ENCODE peak calls at places on chromosomes 13 and 19, in seven cellular contexts. One of them, this sample, is unnamed.

GRCh38 chr19:1854542-1855039 is 6.3 kb upstream of the REXO1 start:
- DNase-seq in left lobe of liver: no peak
- DNase-seq in mammary epithelial cell: no peak
- DNase-seq in activated CD4-positive, alpha-beta T cell treated with anti-CD3 and anti-CD28 coated beads, Interleukin-2, amount 50 U/mL, for 24 hours: no peak
- DNase-seq in EH: no peak
- DNase-seq in activated naive CD4-positive, alpha-beta T cell treated with anti-CD3 and anti-CD28 coated beads, Interleukin-2, amount 50 U/mL, for 16 hours: no peak
- DNase-seq in NCI-H1092 treated with DMSO at 0.1 percent for 48 hours: no peak
- DNase-seq in this sample: no peak

GRCh38 chr19:9323557-9323918 is 441 bp upstream of the ZNF559 start:
- DNase-seq in left lobe of liver: peak
- DNase-seq in mammary epithelial cell: peak
- DNase-seq in activated CD4-positive, alpha-beta T cell treated with anti-CD3 and anti-CD28 coated beads, Interleukin-2, amount 50 U/mL, for 24 hours: no peak
- DNase-seq in EH: peak
- DNase-seq in activated naive CD4-positive, alpha-beta T cell treated with anti-CD3 and anti-CD28 coated beads, Interleukin-2, amount 50 U/mL, for 16 hours: peak
- DNase-seq in NCI-H1092 treated with DMSO at 0.1 percent for 48 hours: peak
- DNase-seq in this sample: peak

GRCh38 chr19:43789029-43789428 is 8.3 kb upstream of the KCNN4 start:
- DNase-seq in left lobe of liver: no peak
- DNase-seq in mammary epithelial cell: no peak
- DNase-seq in activated CD4-positive, alpha-beta T cell treated with anti-CD3 and anti-CD28 coated beads, Interleukin-2, amount 50 U/mL, for 24 hours: no peak
- DNase-seq in EH: peak
- DNase-seq in activated naive CD4-positive, alpha-beta T cell treated with anti-CD3 and anti-CD28 coated beads, Interleukin-2, amount 50 U/mL, for 16 hours: no peak
- DNase-seq in NCI-H1092 treated with DMSO at 0.1 percent for 48 hours: no peak
- DNase-seq in this sample: peak

GRCh38 chr13:84812789-84813188 is 930.5 kb upstream of the SLITRK1 start:
- DNase-seq in left lobe of liver: no peak
- DNase-seq in mammary epithelial cell: no peak
- DNase-seq in activated CD4-positive, alpha-beta T cell treated with anti-CD3 and anti-CD28 coated beads, Interleukin-2, amount 50 U/mL, for 24 hours: no peak
- DNase-seq in EH: no peak
- DNase-seq in activated naive CD4-positive, alpha-beta T cell treated with anti-CD3 and anti-CD28 coated beads, Interleukin-2, amount 50 U/mL, for 16 hours: no peak
- DNase-seq in NCI-H1092 treated with DMSO at 0.1 percent for 48 hours: no peak
- DNase-seq in this sample: no peak

GRCh38 chr19:14107581-14108461 is 9.7 kb downstream of the PRKACA start:
- DNase-seq in left lobe of liver: no peak
- DNase-seq in mammary epithelial cell: no peak
- DNase-seq in activated CD4-positive, alpha-beta T cell treated with anti-CD3 and anti-CD28 coated beads, Interleukin-2, amount 50 U/mL, for 24 hours: no peak
- DNase-seq in EH: no peak
- DNase-seq in activated naive CD4-positive, alpha-beta T cell treated with anti-CD3 and anti-CD28 coated beads, Interleukin-2, amount 50 U/mL, for 16 hours: no peak
- DNase-seq in NCI-H1092 treated with DMSO at 0.1 percent for 48 hours: no peak
- DNase-seq in this sample: no peak

GRCh38 chr13:29961036-29961685 is 110.7 kb upstream of the UBL3 start:
- DNase-seq in left lobe of liver: no peak
- DNase-seq in mammary epithelial cell: no peak
- DNase-seq in activated CD4-positive, alpha-beta T cell treated with anti-CD3 and anti-CD28 coated beads, Interleukin-2, amount 50 U/mL, for 24 hours: no peak
- DNase-seq in EH: no peak
- DNase-seq in activated naive CD4-positive, alpha-beta T cell treated with anti-CD3 and anti-CD28 coated beads, Interleukin-2, amount 50 U/mL, for 16 hours: no peak
- DNase-seq in NCI-H1092 treated with DMSO at 0.1 percent for 48 hours: no peak
- DNase-seq in this sample: no peak

GRCh38 chr19:34555447-34555846 is 73.9 kb downstream of the WTIP start:
- DNase-seq in left lobe of liver: no peak
- DNase-seq in mammary epithelial cell: peak
- DNase-seq in activated CD4-positive, alpha-beta T cell treated with anti-CD3 and anti-CD28 coated beads, Interleukin-2, amount 50 U/mL, for 24 hours: no peak
- DNase-seq in EH: peak
- DNase-seq in activated naive CD4-positive, alpha-beta T cell treated with anti-CD3 and anti-CD28 coated beads, Interleukin-2, amount 50 U/mL, for 16 hours: no peak
- DNase-seq in NCI-H1092 treated with DMSO at 0.1 percent for 48 hours: peak
- DNase-seq in this sample: peak

GRCh38 chr19:54325194-54325621 is 12.2 kb upstream of the LILRA5 start:
- DNase-seq in left lobe of liver: no peak
- DNase-seq in mammary epithelial cell: peak
- DNase-seq in activated CD4-positive, alpha-beta T cell treated with anti-CD3 and anti-CD28 coated beads, Interleukin-2, amount 50 U/mL, for 24 hours: no peak
- DNase-seq in EH: peak
- DNase-seq in activated naive CD4-positive, alpha-beta T cell treated with anti-CD3 and anti-CD28 coated beads, Interleukin-2, amount 50 U/mL, for 16 hours: peak
- DNase-seq in NCI-H1092 treated with DMSO at 0.1 percent for 48 hours: peak
- DNase-seq in this sample: peak

GRCh38 chr13:112253631-112254030 is 122.5 kb upstream of the SPACA7 start:
- DNase-seq in left lobe of liver: peak
- DNase-seq in mammary epithelial cell: no peak
- DNase-seq in activated CD4-positive, alpha-beta T cell treated with anti-CD3 and anti-CD28 coated beads, Interleukin-2, amount 50 U/mL, for 24 hours: no peak
- DNase-seq in EH: no peak
- DNase-seq in activated naive CD4-positive, alpha-beta T cell treated with anti-CD3 and anti-CD28 coated beads, Interleukin-2, amount 50 U/mL, for 16 hours: no peak
- DNase-seq in NCI-H1092 treated with DMSO at 0.1 percent for 48 hours: no peak
- DNase-seq in this sample: no peak

GRCh38 chr13:110477711-110478245 is 83.7 kb downstream of the RAB20 start:
- DNase-seq in left lobe of liver: no peak
- DNase-seq in mammary epithelial cell: no peak
- DNase-seq in activated CD4-positive, alpha-beta T cell treated with anti-CD3 and anti-CD28 coated beads, Interleukin-2, amount 50 U/mL, for 24 hours: no peak
- DNase-seq in EH: no peak
- DNase-seq in activated naive CD4-positive, alpha-beta T cell treated with anti-CD3 and anti-CD28 coated beads, Interleukin-2, amount 50 U/mL, for 16 hours: no peak
- DNase-seq in NCI-H1092 treated with DMSO at 0.1 percent for 48 hours: no peak
- DNase-seq in this sample: no peak

GRCh38 chr13:23146811-23147245 is 34.0 kb upstream of the SGCG start:
- DNase-seq in left lobe of liver: no peak
- DNase-seq in mammary epithelial cell: no peak
- DNase-seq in activated CD4-positive, alpha-beta T cell treated with anti-CD3 and anti-CD28 coated beads, Interleukin-2, amount 50 U/mL, for 24 hours: no peak
- DNase-seq in EH: no peak
- DNase-seq in activated naive CD4-positive, alpha-beta T cell treated with anti-CD3 and anti-CD28 coated beads, Interleukin-2, amount 50 U/mL, for 16 hours: no peak
- DNase-seq in NCI-H1092 treated with DMSO at 0.1 percent for 48 hours: no peak
- DNase-seq in this sample: no peak

GRCh38 chr19:46232029-46232428 is 2.5 kb downstream of the IGFL1 start:
- DNase-seq in left lobe of liver: no peak
- DNase-seq in mammary epithelial cell: no peak
- DNase-seq in activated CD4-positive, alpha-beta T cell treated with anti-CD3 and anti-CD28 coated beads, Interleukin-2, amount 50 U/mL, for 24 hours: no peak
- DNase-seq in EH: no peak
- DNase-seq in activated naive CD4-positive, alpha-beta T cell treated with anti-CD3 and anti-CD28 coated beads, Interleukin-2, amount 50 U/mL, for 16 hours: no peak
- DNase-seq in NCI-H1092 treated with DMSO at 0.1 percent for 48 hours: no peak
- DNase-seq in this sample: no peak

GRCh38 chr13:25401958-25402357 is 30.2 kb downstream of the ATP8A2 start:
- DNase-seq in left lobe of liver: no peak
- DNase-seq in mammary epithelial cell: no peak
- DNase-seq in activated CD4-positive, alpha-beta T cell treated with anti-CD3 and anti-CD28 coated beads, Interleukin-2, amount 50 U/mL, for 24 hours: no peak
- DNase-seq in EH: no peak
- DNase-seq in activated naive CD4-positive, alpha-beta T cell treated with anti-CD3 and anti-CD28 coated beads, Interleukin-2, amount 50 U/mL, for 16 hours: no peak
- DNase-seq in NCI-H1092 treated with DMSO at 0.1 percent for 48 hours: no peak
- DNase-seq in this sample: no peak

GRCh38 chr19:21604351-21604926 is 99.0 kb downstream of the ZNF429 start:
- DNase-seq in left lobe of liver: no peak
- DNase-seq in mammary epithelial cell: peak
- DNase-seq in activated CD4-positive, alpha-beta T cell treated with anti-CD3 and anti-CD28 coated beads, Interleukin-2, amount 50 U/mL, for 24 hours: no peak
- DNase-seq in EH: peak
- DNase-seq in activated naive CD4-positive, alpha-beta T cell treated with anti-CD3 and anti-CD28 coated beads, Interleukin-2, amount 50 U/mL, for 16 hours: no peak
- DNase-seq in NCI-H1092 treated with DMSO at 0.1 percent for 48 hours: no peak
- DNase-seq in this sample: peak

GRCh38 chr19:52527954-52528326 is 472 bp downstream of the ZNF808 start:
- DNase-seq in left lobe of liver: peak
- DNase-seq in mammary epithelial cell: no peak
- DNase-seq in activated CD4-positive, alpha-beta T cell treated with anti-CD3 and anti-CD28 coated beads, Interleukin-2, amount 50 U/mL, for 24 hours: no peak
- DNase-seq in EH: peak
- DNase-seq in activated naive CD4-positive, alpha-beta T cell treated with anti-CD3 and anti-CD28 coated beads, Interleukin-2, amount 50 U/mL, for 16 hours: no peak
- DNase-seq in NCI-H1092 treated with DMSO at 0.1 percent for 48 hours: no peak
- DNase-seq in this sample: no peak

GRCh38 chr19:28883241-28883693 is 329.7 kb downstream of the UQCRFS1 start:
- DNase-seq in left lobe of liver: no peak
- DNase-seq in mammary epithelial cell: no peak
- DNase-seq in activated CD4-positive, alpha-beta T cell treated with anti-CD3 and anti-CD28 coated beads, Interleukin-2, amount 50 U/mL, for 24 hours: no peak
- DNase-seq in EH: peak
- DNase-seq in activated naive CD4-positive, alpha-beta T cell treated with anti-CD3 and anti-CD28 coated beads, Interleukin-2, amount 50 U/mL, for 16 hours: no peak
- DNase-seq in NCI-H1092 treated with DMSO at 0.1 percent for 48 hours: no peak
- DNase-seq in this sample: peak

GRCh38 chr19:34556500-34556899 is 74.9 kb downstream of the WTIP start:
- DNase-seq in left lobe of liver: no peak
- DNase-seq in mammary epithelial cell: peak
- DNase-seq in activated CD4-positive, alpha-beta T cell treated with anti-CD3 and anti-CD28 coated beads, Interleukin-2, amount 50 U/mL, for 24 hours: no peak
- DNase-seq in EH: peak
- DNase-seq in activated naive CD4-positive, alpha-beta T cell treated with anti-CD3 and anti-CD28 coated beads, Interleukin-2, amount 50 U/mL, for 16 hours: no peak
- DNase-seq in NCI-H1092 treated with DMSO at 0.1 percent for 48 hours: peak
- DNase-seq in this sample: peak

GRCh38 chr13:44810067-44810840 is 179.0 kb downstream of the NUFIP1 start:
- DNase-seq in left lobe of liver: no peak
- DNase-seq in mammary epithelial cell: no peak
- DNase-seq in activated CD4-positive, alpha-beta T cell treated with anti-CD3 and anti-CD28 coated beads, Interleukin-2, amount 50 U/mL, for 24 hours: no peak
- DNase-seq in EH: peak
- DNase-seq in activated naive CD4-positive, alpha-beta T cell treated with anti-CD3 and anti-CD28 coated beads, Interleukin-2, amount 50 U/mL, for 16 hours: no peak
- DNase-seq in NCI-H1092 treated with DMSO at 0.1 percent for 48 hours: peak
- DNase-seq in this sample: peak

GRCh38 chr19:4232614-4233281 is 3.4 kb downstream of the EBI3 start:
- DNase-seq in left lobe of liver: no peak
- DNase-seq in mammary epithelial cell: no peak
- DNase-seq in activated CD4-positive, alpha-beta T cell treated with anti-CD3 and anti-CD28 coated beads, Interleukin-2, amount 50 U/mL, for 24 hours: no peak
- DNase-seq in EH: no peak
- DNase-seq in activated naive CD4-positive, alpha-beta T cell treated with anti-CD3 and anti-CD28 coated beads, Interleukin-2, amount 50 U/mL, for 16 hours: no peak
- DNase-seq in NCI-H1092 treated with DMSO at 0.1 percent for 48 hours: no peak
- DNase-seq in this sample: no peak

GRCh38 chr13:83895994-83896580 is 13.8 kb upstream of the SLITRK1 start:
- DNase-seq in left lobe of liver: no peak
- DNase-seq in mammary epithelial cell: peak
- DNase-seq in activated CD4-positive, alpha-beta T cell treated with anti-CD3 and anti-CD28 coated beads, Interleukin-2, amount 50 U/mL, for 24 hours: no peak
- DNase-seq in EH: peak
- DNase-seq in activated naive CD4-positive, alpha-beta T cell treated with anti-CD3 and anti-CD28 coated beads, Interleukin-2, amount 50 U/mL, for 16 hours: no peak
- DNase-seq in NCI-H1092 treated with DMSO at 0.1 percent for 48 hours: no peak
- DNase-seq in this sample: peak

GRCh38 chr13:92976657-92977056 is 249.9 kb upstream of the GPC6 start:
- DNase-seq in left lobe of liver: no peak
- DNase-seq in mammary epithelial cell: no peak
- DNase-seq in activated CD4-positive, alpha-beta T cell treated with anti-CD3 and anti-CD28 coated beads, Interleukin-2, amount 50 U/mL, for 24 hours: no peak
- DNase-seq in EH: no peak
- DNase-seq in activated naive CD4-positive, alpha-beta T cell treated with anti-CD3 and anti-CD28 coated beads, Interleukin-2, amount 50 U/mL, for 16 hours: no peak
- DNase-seq in NCI-H1092 treated with DMSO at 0.1 percent for 48 hours: no peak
- DNase-seq in this sample: no peak

GRCh38 chr13:97005631-97006262 is 11.5 kb upstream of the OXGR1 start:
- DNase-seq in left lobe of liver: no peak
- DNase-seq in mammary epithelial cell: peak
- DNase-seq in activated CD4-positive, alpha-beta T cell treated with anti-CD3 and anti-CD28 coated beads, Interleukin-2, amount 50 U/mL, for 24 hours: no peak
- DNase-seq in EH: peak
- DNase-seq in activated naive CD4-positive, alpha-beta T cell treated with anti-CD3 and anti-CD28 coated beads, Interleukin-2, amount 50 U/mL, for 16 hours: no peak
- DNase-seq in NCI-H1092 treated with DMSO at 0.1 percent for 48 hours: no peak
- DNase-seq in this sample: peak

GRCh38 chr19:5360003-5360820 is 19.6 kb upstream of the PTPRS start:
- DNase-seq in left lobe of liver: no peak
- DNase-seq in mammary epithelial cell: peak
- DNase-seq in activated CD4-positive, alpha-beta T cell treated with anti-CD3 and anti-CD28 coated beads, Interleukin-2, amount 50 U/mL, for 24 hours: no peak
- DNase-seq in EH: peak
- DNase-seq in activated naive CD4-positive, alpha-beta T cell treated with anti-CD3 and anti-CD28 coated beads, Interleukin-2, amount 50 U/mL, for 16 hours: no peak
- DNase-seq in NCI-H1092 treated with DMSO at 0.1 percent for 48 hours: peak
- DNase-seq in this sample: no peak

GRCh38 chr19:42563352-42564210 is 31.1 kb downstream of the CEACAM8 start:
- DNase-seq in left lobe of liver: no peak
- DNase-seq in mammary epithelial cell: peak
- DNase-seq in activated CD4-positive, alpha-beta T cell treated with anti-CD3 and anti-CD28 coated beads, Interleukin-2, amount 50 U/mL, for 24 hours: no peak
- DNase-seq in EH: peak
- DNase-seq in activated naive CD4-positive, alpha-beta T cell treated with anti-CD3 and anti-CD28 coated beads, Interleukin-2, amount 50 U/mL, for 16 hours: no peak
- DNase-seq in NCI-H1092 treated with DMSO at 0.1 percent for 48 hours: peak
- DNase-seq in this sample: peak

GRCh38 chr19:39474139-39474620 is 6.5 kb upstream of the TIMM50 start:
- DNase-seq in left lobe of liver: no peak
- DNase-seq in mammary epithelial cell: no peak
- DNase-seq in activated CD4-positive, alpha-beta T cell treated with anti-CD3 and anti-CD28 coated beads, Interleukin-2, amount 50 U/mL, for 24 hours: peak
- DNase-seq in EH: peak
- DNase-seq in activated naive CD4-positive, alpha-beta T cell treated with anti-CD3 and anti-CD28 coated beads, Interleukin-2, amount 50 U/mL, for 16 hours: peak
- DNase-seq in NCI-H1092 treated with DMSO at 0.1 percent for 48 hours: peak
- DNase-seq in this sample: peak

GRCh38 chr13:21458816-21459701 is at the start of gene ZDHHC20:
- DNase-seq in left lobe of liver: peak
- DNase-seq in mammary epithelial cell: peak
- DNase-seq in activated CD4-positive, alpha-beta T cell treated with anti-CD3 and anti-CD28 coated beads, Interleukin-2, amount 50 U/mL, for 24 hours: peak
- DNase-seq in EH: peak
- DNase-seq in activated naive CD4-positive, alpha-beta T cell treated with anti-CD3 and anti-CD28 coated beads, Interleukin-2, amount 50 U/mL, for 16 hours: peak
- DNase-seq in NCI-H1092 treated with DMSO at 0.1 percent for 48 hours: peak
- DNase-seq in this sample: peak

GRCh38 chr19:1400281-1401137 is 833 bp downstream of the GAMT start:
- DNase-seq in left lobe of liver: peak
- DNase-seq in mammary epithelial cell: no peak
- DNase-seq in activated CD4-positive, alpha-beta T cell treated with anti-CD3 and anti-CD28 coated beads, Interleukin-2, amount 50 U/mL, for 24 hours: no peak
- DNase-seq in EH: peak
- DNase-seq in activated naive CD4-positive, alpha-beta T cell treated with anti-CD3 and anti-CD28 coated beads, Interleukin-2, amount 50 U/mL, for 16 hours: no peak
- DNase-seq in NCI-H1092 treated with DMSO at 0.1 percent for 48 hours: peak
- DNase-seq in this sample: no peak

GRCh38 chr19:54316746-54317107 is 3.8 kb upstream of the LILRA5 start:
- DNase-seq in left lobe of liver: peak
- DNase-seq in mammary epithelial cell: no peak
- DNase-seq in activated CD4-positive, alpha-beta T cell treated with anti-CD3 and anti-CD28 coated beads, Interleukin-2, amount 50 U/mL, for 24 hours: no peak
- DNase-seq in EH: no peak
- DNase-seq in activated naive CD4-positive, alpha-beta T cell treated with anti-CD3 and anti-CD28 coated beads, Interleukin-2, amount 50 U/mL, for 16 hours: no peak
- DNase-seq in NCI-H1092 treated with DMSO at 0.1 percent for 48 hours: no peak
- DNase-seq in this sample: no peak

GRCh38 chr19:16383584-16384161 is 59.0 kb downstream of the KLF2 start:
- DNase-seq in left lobe of liver: no peak
- DNase-seq in mammary epithelial cell: no peak
- DNase-seq in activated CD4-positive, alpha-beta T cell treated with anti-CD3 and anti-CD28 coated beads, Interleukin-2, amount 50 U/mL, for 24 hours: no peak
- DNase-seq in EH: no peak
- DNase-seq in activated naive CD4-positive, alpha-beta T cell treated with anti-CD3 and anti-CD28 coated beads, Interleukin-2, amount 50 U/mL, for 16 hours: no peak
- DNase-seq in NCI-H1092 treated with DMSO at 0.1 percent for 48 hours: no peak
- DNase-seq in this sample: no peak